ENCODE peak calls at places on chromosomes 16 and 17, in four cellular contexts. L, X, Z and E are unnamed samples.

GRCh38 chr16:85673529-85674417 is 15.0 kb downstream of the GINS2 start:
- DNase-seq in L (peak; percentile 60), X (no peak), Z (peak; percentile 61), E (no peak)

GRCh38 chr17:82297804-82298537 is 19.4 kb downstream of the CD7 start:
- DNase-seq in L (peak; percentile 85), X (peak; percentile 92), Z (peak; percentile 90), E (peak; percentile 93)

GRCh38 chr17:80946449-80946848 is 45.2 kb upstream of the CHMP6 start:
- DNase-seq in L (no peak), X (no peak), Z (no peak), E (no peak)

GRCh38 chr16:1823821-1824220 is 2.8 kb downstream of the HAGH start:
- DNase-seq in L (peak; percentile 41), X (no peak), Z (peak; percentile 34), E (no peak)

GRCh38 chr17:27466748-27467375 is 10.6 kb downstream of the KSR1 start:
- DNase-seq in L (no peak), X (no peak), Z (no peak), E (no peak)

GRCh38 chr16:77869997-77870813 is 81.8 kb downstream of the VAT1L start:
- DNase-seq in L (peak; percentile 31), X (peak; percentile 45), Z (peak; percentile 36), E (peak; percentile 77)

GRCh38 chr17:67008101-67008500 is 36.3 kb upstream of the CACNG1 start:
- DNase-seq in L (no peak), X (no peak), Z (no peak), E (no peak)

GRCh38 chr17:1462164-1463112 is 6.4 kb upstream of the CRK start:
- DNase-seq in L (no peak), X (no peak), Z (peak; percentile 61), E (no peak)

GRCh38 chr16:66944054-66944441 is 8.7 kb downstream of the CES2 start:
- DNase-seq in L (no peak), X (no peak), Z (no peak), E (no peak)

GRCh38 chr17:65774787-65775186 is 213.3 kb upstream of the AXIN2 start:
- DNase-seq in L (no peak), X (no peak), Z (no peak), E (no peak)
- H3K27ac ChIP-seq in L (no peak overlapping the region), X (no peak overlapping the region), Z (no peak overlapping the region), E (no peak overlapping the region)

GRCh38 chr17:75271955-75272847 is 1.2 kb upstream of the MIF4GD start:
- DNase-seq in L (peak; percentile 71), X (no peak), Z (no peak), E (no peak)

GRCh38 chr17:75268931-75269330 is 2.1 kb downstream of the MIF4GD start:
- DNase-seq in L (no peak), X (no peak), Z (no peak), E (no peak)

GRCh38 chr17:75270966-75271232 is at the start of gene MIF4GD:
- DNase-seq in L (no peak), X (no peak), Z (no peak), E (no peak)

GRCh38 chr17:75271233-75271954 is 363 bp upstream of the MIF4GD start:
- DNase-seq in L (peak; percentile 85), X (peak; percentile 87), Z (peak; percentile 30), E (peak; percentile 82)

DNA sequence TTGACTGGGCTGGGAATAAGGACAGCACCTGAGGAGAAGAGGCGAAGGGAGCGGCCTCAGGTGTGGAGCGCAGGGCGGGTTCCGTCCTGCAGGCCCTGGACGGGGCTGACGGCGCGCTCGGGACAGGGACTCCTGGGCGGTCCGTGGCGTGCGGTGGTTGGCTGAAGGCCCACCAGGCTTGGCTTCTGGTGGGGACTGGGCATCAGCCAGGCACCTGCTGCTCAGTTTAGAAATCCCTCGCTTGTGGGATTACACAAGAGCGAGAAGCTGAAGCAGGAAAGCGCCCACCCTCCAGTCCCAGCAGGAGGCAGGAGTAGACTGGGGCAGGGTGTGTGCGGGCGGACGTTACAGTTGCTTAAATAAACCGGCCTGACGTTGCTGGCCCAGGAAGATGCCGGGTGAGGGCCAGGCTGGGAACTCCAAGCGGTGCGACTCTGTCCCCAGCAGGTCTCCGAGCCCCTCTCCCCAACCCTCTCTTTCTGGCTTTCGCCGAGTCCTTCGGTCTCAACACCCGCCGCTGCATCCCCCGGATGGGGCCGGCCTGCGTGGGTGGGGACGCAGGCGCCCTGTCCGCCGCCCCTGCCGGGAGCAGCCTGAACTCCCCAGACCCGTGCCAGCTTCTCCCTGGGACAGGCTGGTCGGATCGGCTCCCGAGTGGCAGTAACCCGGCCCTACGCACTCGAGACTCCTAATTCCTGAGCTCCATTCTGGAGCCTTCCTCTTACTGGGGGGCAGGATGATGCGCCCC is 639 bp downstream of the MIF4GD start:
- DNase-seq in L (peak; percentile 62), X (peak; percentile 78), Z (peak; percentile 62), E (peak; percentile 88)
- TF ChIP-seq CTCF in L (peak; percentile 15), X (no peak), Z (peak; percentile 19), E (no peak)

DNA sequence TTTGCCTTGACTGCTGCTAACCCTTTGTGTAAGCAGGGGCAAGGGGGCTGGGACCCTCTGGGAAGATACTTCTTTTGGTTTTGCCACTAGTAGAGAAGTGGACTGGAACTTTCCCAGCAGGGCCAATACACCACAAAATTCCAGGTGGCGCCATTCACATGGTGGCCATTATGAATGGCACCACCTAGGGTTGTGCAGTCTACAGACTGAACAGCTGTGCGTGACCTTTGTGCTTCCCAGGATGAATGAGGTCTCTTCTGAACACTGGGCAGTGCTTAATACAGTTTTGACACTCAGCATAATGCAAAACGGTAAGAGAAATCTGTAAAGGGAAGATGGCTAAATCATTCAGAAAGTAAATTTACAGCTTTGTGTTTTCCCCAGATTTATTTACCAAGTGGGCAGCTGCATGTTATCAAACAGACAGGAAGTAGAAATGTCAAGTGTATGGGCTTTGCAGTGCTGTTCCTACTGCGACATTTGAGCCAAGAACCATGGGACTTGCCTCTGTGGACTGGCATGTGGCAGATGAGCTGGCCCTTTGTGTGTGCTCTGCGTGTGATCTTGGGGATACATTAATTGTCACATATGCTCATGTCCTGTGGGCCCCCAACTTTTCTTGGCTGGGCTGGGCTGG is 9.2 kb downstream of the SYT17 start:
- DNase-seq in L (no peak), X (no peak), Z (no peak), E (no peak)
- H3K27ac ChIP-seq in L (no peak overlapping the region), X (no peak overlapping the region), Z (no peak overlapping the region), E (no peak overlapping the region)

GRCh38 chr17:69801368-69801767 is 273.7 kb upstream of the KCNJ16 start:
- DNase-seq in L (no peak), X (no peak), Z (no peak), E (no peak)
- TF ChIP-seq CTCF in L (no peak), X (no peak), Z (no peak), E (no peak)

GRCh38 chr16:16176328-16176727 is 47.0 kb downstream of the ABCC6 start:
- DNase-seq in L (no peak), X (no peak), Z (no peak), E (no peak)
- H3K27ac ChIP-seq in L (no peak overlapping the region), X (no peak overlapping the region), Z (no peak overlapping the region), E (no peak overlapping the region)

GRCh38 chr17:71301063-71301462 is 819.8 kb upstream of the SOX9 start:
- DNase-seq in L (no peak), X (no peak), Z (no peak), E (no peak)

GRCh38 chr17:71302721-71303549 is 817.9 kb upstream of the SOX9 start:
- DNase-seq in L (no peak), X (no peak), Z (no peak), E (no peak)

DNA sequence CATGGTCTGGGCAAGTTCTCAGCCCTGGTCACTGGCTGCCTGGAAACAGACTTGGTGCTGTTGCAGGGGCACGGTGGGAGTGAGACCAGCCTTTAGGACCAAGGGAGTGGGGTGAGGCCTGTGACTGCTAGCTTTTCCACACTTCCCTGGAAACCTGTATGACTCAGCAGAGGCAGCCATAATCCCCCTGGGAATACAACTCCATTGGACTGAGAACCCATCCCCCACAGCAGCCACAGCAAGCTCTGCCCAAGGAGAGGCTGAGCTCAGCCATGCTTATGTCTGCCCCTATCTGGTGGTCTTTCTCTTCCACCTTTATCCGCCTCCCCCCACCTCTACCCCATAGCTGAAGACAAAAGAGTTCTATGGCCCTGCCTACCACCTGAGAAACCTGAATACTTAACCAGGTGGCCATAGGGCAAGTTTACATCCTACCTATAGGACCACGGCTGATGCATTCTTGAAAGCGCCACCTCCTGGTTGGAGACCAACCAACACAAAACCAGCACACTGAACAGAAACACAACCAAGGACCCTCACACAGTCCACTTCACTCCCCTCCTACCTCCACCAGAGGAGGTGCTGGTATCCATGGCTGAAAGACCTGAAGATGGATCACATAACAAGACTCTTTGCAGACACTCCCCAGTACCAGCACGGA is 816.2 kb upstream of the SOX9 start:
- DNase-seq in L (no peak), X (no peak), Z (no peak), E (no peak)
- TF ChIP-seq CTCF in L (no peak), X (no peak), Z (no peak), E (no peak)